ENCODE peak calls at places on chromosomes 3 and 15, in five cellular contexts. F is mucosa of descending colon, H is AG09309, D is GM12865, W is fibroblast of villous mesenchyme. Z is an unnamed sample.

GRCh38 chr3:123633530-123633929 is 48.7 kb upstream of the HACD2 start:
- DNase-seq in H (no peak), D (no peak), F (no peak), W (no peak), Z (no peak)

GRCh38 chr3:27746838-27747237 is 24.7 kb upstream of the EOMES start:
- DNase-seq in W (no peak), F (no peak), H (no peak), D (no peak), Z (no peak)

GRCh38 chr15:78056714-78057269 is 20.7 kb downstream of the TBC1D2B start:
- DNase-seq in H (no peak), F (peak), D (peak), W (no peak), Z (no peak)

GRCh38 chr15:61915640-61916039 is 144.6 kb downstream of the VPS13C start:
- DNase-seq in W (no peak), H (no peak), F (no peak), D (no peak), Z (no peak)

GRCh38 chr3:114143817-114144216 is 35.0 kb downstream of the DRD3 start:
- DNase-seq in W (no peak), F (no peak), H (no peak), D (no peak), Z (no peak)

GRCh38 chr3:30720586-30721313 is 114.3 kb downstream of the TGFBR2 start:
- DNase-seq in F (no peak), D (no peak), H (no peak), W (peak), Z (no peak)

GRCh38 chr15:90082140-90082713 is 20.0 kb downstream of the IDH2 start:
- DNase-seq in H (no peak), W (no peak), F (no peak), D (no peak), Z (no peak)

GRCh38 chr3:42652611-42653302 is 740 bp upstream of the ZBTB47 start:
- DNase-seq in F (peak), H (no peak), D (peak), W (peak), Z (peak)

GRCh38 chr3:49373563-49373962 is 15.4 kb upstream of the GPX1 start:
- DNase-seq in H (no peak), D (no peak), W (no peak), F (no peak), Z (no peak)

GRCh38 chr3:54792584-54792983 is 135.3 kb downstream of the LRTM1 start:
- DNase-seq in W (no peak), D (no peak), F (no peak), H (no peak), Z (no peak)

GRCh38 chr3:196179380-196180308 is 31.6 kb downstream of the ZDHHC19 start:
- DNase-seq in H (peak), F (peak), W (no peak), D (peak), Z (no peak)
- H3K4me3 ChIP-seq in H (no peak), F (no peak), W (no peak), D (peak), Z (no peak)

DNA sequence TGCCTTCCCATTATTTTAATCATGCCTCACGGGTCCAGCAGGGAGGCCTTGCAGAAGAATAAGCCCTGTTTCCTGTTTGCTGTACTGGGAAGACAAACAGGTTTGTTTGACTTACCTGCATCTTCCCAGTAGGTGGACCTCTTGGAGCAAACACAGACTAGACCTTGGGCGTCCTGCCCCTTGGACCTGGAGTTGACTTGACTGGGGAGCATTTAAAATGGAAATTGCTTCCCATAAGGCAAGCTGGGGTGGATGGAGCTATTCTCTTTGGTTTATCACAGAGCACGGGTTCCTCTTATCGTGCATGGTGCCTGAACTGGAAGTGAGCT is 151.4 kb downstream of the RPLP1 start:
- DNase-seq in H (no peak), D (peak), W (no peak), F (peak), Z (no peak)
- TF ChIP-seq CTCF in H (no peak), D (peak), W (no peak), F (no peak), Z (no peak)

GRCh38 chr15:58249646-58250312 is 111.6 kb downstream of the AQP9 start:
- DNase-seq in D (no peak), W (no peak), F (no peak), H (no peak), Z (no peak)
- H3K4me3 ChIP-seq in D (no peak), W (no peak), F (no peak), H (no peak), Z (no peak)

GRCh38 chr3:138441256-138441655 is 6.8 kb downstream of the ESYT3 start:
- DNase-seq in W (no peak), D (no peak), H (no peak), F (no peak), Z (no peak)

GRCh38 chr3:138442996-138443395 is 8.6 kb downstream of the ESYT3 start:
- DNase-seq in W (no peak), H (no peak), F (no peak), D (no peak), Z (no peak)

GRCh38 chr3:138441742-138442141 is 7.3 kb downstream of the ESYT3 start:
- DNase-seq in H (no peak), D (no peak), W (no peak), F (no peak), Z (no peak)

GRCh38 chr3:138444104-138444503 is 9.7 kb downstream of the ESYT3 start:
- DNase-seq in F (no peak), W (no peak), D (no peak), H (no peak), Z (no peak)

GRCh38 chr3:138442433-138442832 is 8.0 kb downstream of the ESYT3 start:
- DNase-seq in W (peak), H (no peak), F (no peak), D (no peak), Z (no peak)
- TF ChIP-seq CTCF in W (no peak), H (no peak), F (no peak), D (no peak), Z (no peak)

GRCh38 chr3:146156060-146156459 is 4.9 kb downstream of the PLOD2 start:
- DNase-seq in H (no peak), D (no peak), W (no peak), F (no peak), Z (no peak)
- H3K4me3 ChIP-seq in H (no peak), D (peak), W (peak), F (no peak), Z (peak)

DNA sequence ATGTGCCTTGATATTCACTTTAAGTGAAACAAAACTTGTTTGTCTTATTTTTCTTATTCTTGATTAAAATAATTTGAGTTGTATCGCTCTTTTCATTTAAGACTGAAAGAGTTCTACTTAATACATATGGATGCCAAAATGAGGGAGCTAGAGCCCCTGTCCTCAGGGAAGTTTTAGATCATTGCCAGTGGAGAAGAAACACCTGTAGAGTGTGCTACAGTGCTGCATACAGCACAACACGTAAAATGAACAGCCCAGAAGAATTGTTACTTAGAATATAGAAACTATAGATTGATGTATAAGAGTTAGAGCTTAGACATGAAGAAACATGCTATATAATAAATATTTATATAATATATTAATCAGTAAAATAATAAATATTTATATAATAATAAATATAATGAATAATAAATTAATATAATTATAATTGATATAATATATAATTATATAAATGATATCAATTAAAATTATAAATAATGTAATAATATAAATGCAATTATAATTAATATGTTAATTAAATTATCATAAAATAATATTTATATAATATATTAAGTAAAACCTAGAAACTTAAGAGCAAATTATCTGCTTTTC is 1234.7 kb downstream of the ROBO2 start:
- DNase-seq in W (no peak), H (no peak), F (no peak), D (no peak), Z (no peak)
- TF ChIP-seq CTCF in W (no peak), H (no peak), F (no peak), D (no peak), Z (no peak)

GRCh38 chr15:39700301-39700700 is 82.3 kb downstream of the FSIP1 start:
- DNase-seq in D (no peak), W (peak), F (no peak), H (no peak), Z (no peak)

GRCh38 chr15:39701988-39702387 is 80.7 kb downstream of the FSIP1 start:
- DNase-seq in W (no peak), H (no peak), D (no peak), F (no peak), Z (no peak)

GRCh38 chr15:39706252-39706651 is 76.4 kb downstream of the FSIP1 start:
- DNase-seq in W (no peak), H (no peak), D (no peak), F (no peak), Z (no peak)

GRCh38 chr15:39704235-39704634 is 78.4 kb downstream of the FSIP1 start:
- DNase-seq in W (no peak), F (no peak), H (no peak), D (no peak), Z (no peak)

DNA sequence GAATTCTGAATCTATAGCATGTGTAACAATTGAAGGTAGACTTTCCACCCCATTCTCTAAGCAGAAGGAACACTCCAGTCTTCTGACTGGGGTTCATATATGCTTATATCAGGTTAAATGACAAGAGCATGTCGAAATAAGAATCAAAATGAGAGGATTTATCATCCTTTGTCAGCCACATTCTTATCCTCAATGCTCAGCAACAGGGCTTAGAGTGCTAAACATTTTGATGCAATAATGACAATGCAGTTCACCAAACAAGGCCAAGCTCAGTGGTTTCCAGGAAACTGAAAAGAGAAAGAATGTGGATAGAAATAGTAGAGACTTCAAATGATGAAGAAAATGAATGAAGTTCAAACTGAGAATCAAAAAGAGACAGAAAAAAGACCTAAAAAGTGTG is 78.0 kb downstream of the FSIP1 start:
- DNase-seq in H (peak), D (no peak), F (no peak), W (peak), Z (no peak)
- H3K4me3 ChIP-seq in H (no peak), D (no peak), F (no peak), W (no peak), Z (no peak)

DNA sequence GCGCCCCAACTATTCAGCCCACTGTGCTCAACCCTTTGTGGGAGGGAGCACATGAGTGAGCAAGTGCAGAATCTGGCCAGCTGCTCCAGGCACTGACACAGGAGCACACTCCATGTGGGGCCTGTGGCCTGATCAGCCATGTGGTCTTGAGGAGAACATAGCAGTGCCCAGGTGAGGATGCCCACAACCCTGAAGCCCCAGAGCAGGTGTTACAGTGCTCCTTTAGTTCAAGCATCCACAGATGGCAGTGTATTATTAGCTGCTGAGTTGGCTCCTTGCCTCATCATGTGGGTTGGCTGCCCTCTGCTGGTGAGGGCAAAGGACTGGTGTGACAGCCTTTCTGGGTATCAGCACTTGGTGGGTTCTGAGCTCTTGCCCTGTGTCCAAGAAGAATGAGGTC is 1588.2 kb downstream of the SI start:
- DNase-seq in H (no peak), W (peak), F (peak), D (peak), Z (no peak)
- TF ChIP-seq CTCF in H (peak), W (peak), F (no peak), D (peak), Z (peak)

GRCh38 chr3:172106037-172106559 is 66.7 kb downstream of the FNDC3B start:
- DNase-seq in F (no peak), W (no peak), D (peak), H (no peak), Z (no peak)

GRCh38 chr3:172104471-172105072 is 65.2 kb downstream of the FNDC3B start:
- DNase-seq in W (no peak), F (no peak), H (no peak), D (peak), Z (no peak)

GRCh38 chr3:172110127-172110779 is 70.9 kb downstream of the FNDC3B start:
- DNase-seq in D (no peak), H (no peak), W (no peak), F (no peak), Z (no peak)

GRCh38 chr3:172106989-172107388 is 67.6 kb downstream of the FNDC3B start:
- DNase-seq in D (peak), H (no peak), F (no peak), W (no peak), Z (no peak)

GRCh38 chr3:172107403-172107802 is 68.0 kb downstream of the FNDC3B start:
- DNase-seq in D (peak), H (no peak), W (no peak), F (no peak), Z (no peak)
- H3K4me3 ChIP-seq in D (peak), H (no peak), W (no peak), F (no peak), Z (no peak)